ENCODE peak calls at places on chromosomes 3 and 15, in six cellular contexts. T is T1000, Z is hypothalamus, L is KG1, J is RKO, K is NCI-H1417 treated with DMSO at 0.1 percent for 48 hours. W is an unnamed sample.

GRCh38 chr3:43764012-43764411 is 73.3 kb downstream of the ABHD5 start:
- DNase-seq in Z (no peak), T (no peak), K (no peak), L (no peak), J (no peak), W (no peak)

GRCh38 chr3:39234705-39235104 is 42.3 kb upstream of the XIRP1 start:
- DNase-seq in J (no peak), T (no peak), Z (no peak), L (no peak), K (no peak), W (no peak)

GRCh38 chr3:128487813-128488635 is 5.0 kb downstream of the GATA2 start:
- DNase-seq in K (no peak), T (peak; percentile 41), L (peak; percentile 44), J (no peak), Z (peak; percentile 35), W (peak; percentile 83)

GRCh38 chr3:187799942-187800637 is 54.8 kb upstream of the BCL6 start:
- DNase-seq in K (no peak), L (no peak), J (no peak), Z (no peak), T (no peak), W (no peak)

GRCh38 chr3:43206632-43207031 is 79.7 kb upstream of the SNRK start:
- DNase-seq in J (no peak), L (no peak), T (no peak), K (no peak), Z (no peak), W (no peak)

GRCh38 chr3:169345662-169346331 is 317.7 kb downstream of the MECOM start:
- DNase-seq in J (no peak), T (no peak), L (no peak), K (no peak), Z (no peak), W (no peak)

GRCh38 chr3:73773228-73773627 is 148.5 kb upstream of the PDZRN3 start:
- DNase-seq in J (no peak), T (no peak), Z (no peak), L (no peak), K (no peak), W (no peak)

GRCh38 chr3:103218146-103218545 is 783.3 kb downstream of the ZPLD1 start:
- DNase-seq in J (no peak), L (no peak), T (no peak), K (no peak), Z (no peak), W (no peak)

GRCh38 chr3:151011427-151011826 is 38.9 kb upstream of the CLRN1 start:
- DNase-seq in J (peak; percentile 69), T (no peak), Z (no peak), K (peak; percentile 67), L (no peak), W (no peak)

GRCh38 chr3:23735575-23736326 is 70.0 kb upstream of the UBE2E1 start:
- DNase-seq in Z (no peak), K (no peak), T (no peak), L (no peak), J (no peak), W (no peak)

GRCh38 chr15:62647195-62647865 is 395.2 kb upstream of the TPM1 start:
- DNase-seq in Z (no peak), L (no peak), T (peak; percentile 45), K (no peak), J (peak; percentile 63), W (peak; percentile 85)

GRCh38 chr3:16513141-16514020 is at the start of gene RFTN1:
- DNase-seq in Z (peak; percentile 26), L (peak; percentile 48), J (no peak), T (peak; percentile 33), K (no peak), W (peak; percentile 13)

GRCh38 chr3:159800434-159801121 is 188.1 kb upstream of the IL12A start:
- DNase-seq in Z (no peak), L (no peak), T (no peak), J (no peak), K (no peak), W (no peak)

GRCh38 chr15:70768247-70768883 is 5.0 kb upstream of the UACA start:
- DNase-seq in T (no peak), J (no peak), K (no peak), L (no peak), Z (no peak), W (no peak)

GRCh38 chr15:59594493-59594942 is 17.1 kb upstream of the GCNT3 start:
- DNase-seq in T (no peak), L (no peak), J (no peak), Z (no peak), K (no peak), W (no peak)

GRCh38 chr15:40342421-40343313 is 1.9 kb upstream of the CCDC9B start:
- DNase-seq in L (no peak), Z (no peak), J (peak; percentile 56), T (no peak), K (no peak), W (no peak)

GRCh38 chr3:42013652-42014442 is 51.9 kb upstream of the ULK4 start:
- DNase-seq in J (peak; percentile 41), K (no peak), L (no peak), T (no peak), Z (no peak), W (peak; percentile 35)

GRCh38 chr3:107525954-107526305 is 3.2 kb downstream of the BBX start:
- DNase-seq in K (no peak), L (no peak), T (no peak), Z (peak; percentile 21), J (no peak), W (no peak)

GRCh38 chr3:50616770-50617095 is 218 bp upstream of the MAPKAPK3 start:
- DNase-seq in J (peak; percentile 92), K (no peak), Z (peak; percentile 80), L (peak; percentile 92), T (peak; percentile 80), W (peak; percentile 90)

GRCh38 chr15:75230524-75231371 is 27.4 kb upstream of the GOLGA6C start:
- DNase-seq in J (no peak), T (no peak), K (no peak), L (no peak), Z (no peak), W (no peak)

GRCh38 chr15:42087926-42088800 is 6.2 kb downstream of the PLA2G4D start:
- DNase-seq in K (no peak), T (no peak), J (no peak), Z (no peak), L (no peak), W (no peak)

GRCh38 chr15:52528465-52529288 is at the start of gene MYO5A:
- DNase-seq in L (peak; percentile 37), K (no peak), T (peak; percentile 76), Z (peak; percentile 63), J (peak; percentile 80), W (peak; percentile 68)

GRCh38 chr3:134030382-134030753 is 643 bp upstream of the SLCO2A1 start:
- DNase-seq in K (peak; percentile 27), L (no peak), J (no peak), Z (no peak), T (no peak), W (no peak)

W was measured in SW480.